ENCODE peak calls at places on chromosomes 11 and 22, in four cellular contexts. S is sigmoid colon, I is K562, P is upper lobe of left lung. R is an unnamed sample. For H3K36me3 and H3K9me3, the result is how much of the 10 kb centered on the place peaks cover.

GRCh38 chr11:115693002-115693401 is 188.8 kb upstream of the CADM1 start:
- DNase-seq in S (peak), I (no peak), P (no peak), R (no peak)

GRCh38 chr11:13074714-13075464 is 65.8 kb downstream of the RASSF10 start:
- DNase-seq in S (no peak), P (no peak), I (no peak), R (no peak)

GRCh38 chr11:126328001-126328390 is 24.1 kb downstream of the DCPS start:
- DNase-seq in S (no peak), I (no peak), P (no peak), R (no peak)

GRCh38 chr22:19483481-19484244 is 3.9 kb downstream of the CDC45 start:
- DNase-seq in P (no peak), S (no peak), I (no peak), R (no peak)

GRCh38 chr11:110873953-110874352 is 161.7 kb upstream of the ARHGAP20 start:
- DNase-seq in I (no peak), P (no peak), S (no peak), R (no peak)

GRCh38 chr11:116613201-116613910 is 159.4 kb downstream of the BUD13 start:
- DNase-seq in P (no peak), S (peak), I (no peak), R (peak)

GRCh38 chr22:43428005-43428485 is 16.2 kb downstream of the MPPED1 start:
- DNase-seq in S (no peak), I (no peak), P (no peak), R (peak)

GRCh38 chr11:61069427-61069826 is 32.9 kb upstream of the CD5 start:
- DNase-seq in P (peak), S (peak), I (no peak), R (peak)

GRCh38 chr11:8329961-8330361 is 66.3 kb upstream of the LMO1 start:
- DNase-seq in P (no peak), I (no peak), S (no peak), R (no peak)

GRCh38 chr11:119774180-119774763 is 45.3 kb upstream of the NECTIN1 start:
- DNase-seq in I (peak), S (no peak), P (no peak), R (no peak)

GRCh38 chr11:62680825-62681240 is 2.0 kb upstream of the UBXN1 start:
- DNase-seq in I (peak), P (peak), S (peak), R (peak)

GRCh38 chr11:3090096-3090901 is 33.1 kb upstream of the CARS1 start:
- DNase-seq in I (no peak), P (no peak), S (peak), R (no peak)

GRCh38 chr11:73404048-73404447 is 27.8 kb downstream of the RELT start:
- DNase-seq in I (peak), P (peak), S (peak), R (no peak)

GRCh38 chr11:119181677-119182412 is 3.4 kb upstream of the NHERF4 start:
- DNase-seq in I (peak), P (no peak), S (no peak), R (no peak)

GRCh38 chr11:48244804-48245203 is at the start of gene OR4X2:
- DNase-seq in I (no peak), P (no peak), S (no peak), R (no peak)

DNA sequence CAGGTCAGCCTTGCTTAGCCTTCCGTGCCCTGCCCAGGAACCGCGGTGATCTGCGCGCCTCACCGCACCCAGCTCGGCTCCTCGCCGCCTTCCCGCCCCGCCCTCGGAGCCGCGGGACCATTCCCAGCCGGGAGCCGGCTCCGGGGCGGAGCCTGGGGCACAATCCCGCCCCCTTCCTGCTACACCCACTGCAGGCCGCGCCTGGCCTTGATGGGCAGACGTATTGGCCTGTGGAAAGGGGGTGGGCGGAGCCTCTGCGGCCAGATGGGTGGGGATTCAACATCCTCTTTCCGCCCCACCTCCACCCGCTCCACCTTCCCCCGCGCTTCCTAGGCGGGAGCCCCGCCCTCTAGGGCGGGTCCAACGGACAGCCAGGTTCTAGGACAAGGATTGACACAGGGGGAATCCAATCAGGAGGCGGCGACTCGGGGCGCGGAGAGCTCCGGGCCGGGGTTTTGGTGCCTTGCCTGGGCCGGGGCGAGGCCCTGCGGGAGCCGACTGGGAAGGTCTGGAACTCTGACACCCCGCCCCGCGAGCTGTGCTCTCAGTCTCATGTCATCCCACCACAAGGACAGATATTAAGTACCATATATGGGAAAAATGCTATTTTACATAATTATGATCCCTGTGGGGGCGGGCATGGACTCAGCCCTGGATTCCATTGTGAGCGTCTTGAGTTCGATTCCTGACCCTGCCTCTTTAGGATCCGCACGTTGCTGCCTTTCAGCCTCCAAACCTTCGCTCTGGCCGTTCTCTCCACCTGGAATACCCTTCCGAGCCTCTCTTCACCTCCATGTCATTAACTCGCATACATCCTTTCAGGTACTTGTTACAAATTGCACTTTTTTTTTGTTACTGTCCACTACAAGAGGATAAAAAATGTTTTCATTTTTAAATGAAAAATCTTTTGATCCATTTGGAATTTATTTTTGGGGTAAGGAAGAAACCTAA is at the start of gene MYH9:
- DNase-seq in S (peak), P (peak), I (peak), R (peak)
- TF ChIP-seq POLR2A in S (peak), P (no peak), I (peak), R (peak)

GRCh38 chr11:132033051-132033450 is 662.6 kb downstream of the NTM start:
- DNase-seq in S (no peak), P (no peak), I (no peak), R (no peak)
- H3K36me3 ChIP-seq in S (under half), P (under half), I (under half), R (under half)

GRCh38 chr22:47237890-47238480 is 475.5 kb downstream of the TBC1D22A start:
- DNase-seq in P (no peak), I (no peak), S (no peak), R (no peak)

GRCh38 chr22:47245286-47245685 is 482.8 kb downstream of the TBC1D22A start:
- DNase-seq in S (no peak), P (no peak), I (no peak), R (no peak)

GRCh38 chr22:47236718-47237117 is 474.3 kb downstream of the TBC1D22A start:
- DNase-seq in S (no peak), P (no peak), I (no peak), R (no peak)

GRCh38 chr22:47238886-47239860 is 476.7 kb downstream of the TBC1D22A start:
- DNase-seq in P (no peak), S (no peak), I (no peak), R (no peak)

DNA sequence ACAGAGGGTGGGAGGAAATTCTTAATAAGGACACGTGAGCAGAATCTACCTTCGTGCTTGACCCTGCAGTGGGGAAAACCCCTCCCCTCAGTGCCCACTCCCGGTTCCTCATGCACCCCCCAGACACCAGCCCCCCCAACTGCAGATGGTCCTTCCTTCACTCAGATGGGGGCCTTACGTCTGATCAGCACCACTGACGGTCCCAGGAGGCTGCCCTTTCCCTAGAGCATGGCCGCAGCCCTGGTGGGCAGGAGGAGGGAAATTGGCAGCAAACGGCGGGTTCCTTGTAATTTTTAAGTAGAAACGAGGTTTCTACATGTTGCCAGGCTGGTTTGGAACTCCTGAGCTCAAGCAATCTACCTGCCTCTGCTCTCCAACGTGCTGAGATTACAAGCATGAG is 477.7 kb downstream of the TBC1D22A start:
- DNase-seq in S (no peak), I (no peak), P (no peak), R (no peak)
- H3K9me3 ChIP-seq in S (under half), I (under half), P (under half), R (under half)

GRCh38 chr22:45953178-45953577 is 23.8 kb downstream of the WNT7B start:
- DNase-seq in S (no peak), P (no peak), I (no peak), R (no peak)

GRCh38 chr22:45949921-45950320 is 27.0 kb downstream of the WNT7B start:
- DNase-seq in S (no peak), P (no peak), I (no peak), R (no peak)

GRCh38 chr22:45949258-45949870 is 27.6 kb downstream of the WNT7B start:
- DNase-seq in I (no peak), P (no peak), S (no peak), R (no peak)

GRCh38 chr22:45952151-45952550 is 24.8 kb downstream of the WNT7B start:
- DNase-seq in I (no peak), S (no peak), P (no peak), R (no peak)

DNA sequence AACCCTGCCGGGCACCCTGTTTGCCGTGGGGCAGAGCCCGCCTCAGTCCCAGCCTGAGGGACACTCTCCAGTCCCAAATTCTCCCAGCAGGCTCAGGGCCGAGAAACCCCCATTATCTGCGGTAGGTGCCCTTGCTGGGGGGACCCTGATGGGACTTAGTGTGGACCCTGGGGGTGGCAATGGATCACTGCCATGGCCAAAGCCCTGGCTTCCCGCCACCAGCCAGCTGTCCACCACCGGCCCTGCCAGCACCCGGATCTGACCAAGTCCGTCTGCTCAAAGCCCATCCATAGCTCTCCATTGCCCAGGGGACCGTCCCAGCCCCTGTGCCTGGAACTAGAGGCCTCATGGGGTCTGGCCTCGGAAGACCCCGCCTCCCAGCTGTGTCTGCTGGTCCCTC is 24.4 kb downstream of the WNT7B start:
- DNase-seq in S (no peak), I (no peak), P (no peak), R (no peak)
- TF ChIP-seq POLR2A in S (no peak), I (no peak), P (no peak), R (no peak)

DNA sequence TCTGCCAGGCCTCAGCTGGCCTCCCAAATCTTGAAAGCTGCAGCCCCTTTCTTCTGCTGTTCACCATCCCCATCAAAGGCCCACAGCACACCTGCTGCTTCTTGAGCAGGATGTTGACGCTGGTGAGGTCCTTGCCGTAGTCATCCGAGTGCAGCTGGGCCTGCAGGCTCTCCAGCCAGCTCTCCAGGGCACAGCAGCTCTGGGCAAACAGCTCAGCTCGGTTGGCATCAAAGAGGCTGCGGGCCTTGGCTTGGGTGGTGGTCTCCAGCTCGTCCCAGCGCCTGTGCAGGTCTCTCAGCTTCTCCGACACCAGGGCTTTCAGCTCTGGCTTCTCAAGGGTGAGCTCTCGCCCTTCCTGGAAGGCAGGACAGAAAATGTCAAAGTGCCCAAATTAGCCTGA is 18.5 kb upstream of the RBM4B start:
- DNase-seq in S (no peak), I (no peak), P (no peak), R (no peak)
- H3K36me3 ChIP-seq in S (under half), I (half or more), P (under half), R (under half)

GRCh38 chr22:47207846-47208554 is 445.6 kb downstream of the TBC1D22A start:
- DNase-seq in P (peak), I (no peak), S (peak), R (no peak)

GRCh38 chr22:47209547-47210023 is 447.1 kb downstream of the TBC1D22A start:
- DNase-seq in I (no peak), P (peak), S (peak), R (no peak)

GRCh38 chr22:47210686-47211085 is 448.2 kb downstream of the TBC1D22A start:
- DNase-seq in I (no peak), S (peak), P (no peak), R (no peak)

GRCh38 chr22:47210112-47210657 is 447.7 kb downstream of the TBC1D22A start:
- DNase-seq in P (no peak), S (no peak), I (no peak), R (no peak)

GRCh38 chr22:47209077-47209514 is 446.6 kb downstream of the TBC1D22A start:
- DNase-seq in I (no peak), P (no peak), S (peak), R (peak)
- H3K9me3 ChIP-seq in I (under half), P (under half), S (under half), R (under half)

DNA sequence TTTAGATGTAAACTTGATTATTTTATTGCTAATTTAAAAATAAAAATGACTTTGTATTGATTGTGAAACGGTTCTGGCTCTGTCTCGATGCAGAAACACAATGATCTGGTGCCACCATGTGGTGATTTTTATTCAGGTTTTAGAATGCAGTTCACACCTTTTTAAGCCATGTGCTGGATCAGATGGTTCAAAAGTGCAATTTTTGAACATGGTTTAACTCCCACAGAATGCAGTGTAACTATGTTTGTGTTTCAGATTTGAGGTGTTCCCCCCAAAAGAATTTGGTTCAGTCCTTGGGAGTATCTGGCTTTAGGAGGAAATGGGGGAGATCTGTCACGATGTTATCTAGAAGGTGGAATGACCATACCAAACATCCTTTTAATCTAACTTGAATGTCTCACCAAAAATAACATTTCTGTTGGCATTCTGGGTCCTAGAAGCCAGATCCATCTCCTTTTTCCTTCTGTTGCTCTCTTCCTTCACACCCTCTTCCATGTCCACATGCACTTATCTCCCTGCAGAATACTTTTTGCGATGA is 7.9 kb downstream of the MRPL16 start:
- DNase-seq in P (no peak), S (no peak), I (peak), R (no peak)
- TF ChIP-seq POLR2A in P (no peak), S (no peak), I (no peak), R (no peak)

DNA sequence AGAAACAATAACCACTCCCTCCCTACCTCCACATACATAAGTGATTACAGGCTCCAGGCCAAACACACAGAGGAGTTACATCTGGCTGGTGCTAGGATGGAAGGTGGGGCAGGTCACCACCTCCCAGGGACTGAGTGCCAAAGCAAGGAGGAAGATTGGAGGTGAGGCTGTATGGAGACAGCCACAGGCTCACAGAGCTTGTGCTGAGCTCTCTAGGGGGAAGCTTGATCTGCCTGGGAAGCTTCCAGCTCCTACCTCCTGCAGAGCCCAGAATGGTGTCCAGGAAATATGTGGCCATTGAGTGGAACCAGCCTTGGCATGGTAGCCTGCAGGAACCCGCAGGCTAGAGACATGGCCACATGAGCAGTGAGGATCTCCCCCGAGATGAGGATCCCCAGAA is 3.6 kb upstream of the MED15 start:
- DNase-seq in S (no peak), P (no peak), I (no peak), R (no peak)
- H3K36me3 ChIP-seq in S (under half), P (under half), I (under half), R (under half)